ENCODE peak calls at places on chromosomes 4 and X, in eight cellular contexts. K is amygdala, M is iris pigment epithelial cell, L is heart right ventricle, B is immature natural killer cell, C is mammary epithelial cell, E is epithelial cell of esophagus, Z is fibroblast of the aortic adventitia. U is an unnamed sample.

GRCh38 chr4:101621120-101621519 is 169.4 kb upstream of the BANK1 start:
- DNase-seq in Z (peak), C (no peak), B (no peak), E (no peak), M (peak), L (no peak), K (no peak), U (peak)

GRCh38 chrX:35380808-35381700 is 417.1 kb upstream of the MAGEB16 start:
- DNase-seq in M (peak), E (peak), L (no peak), C (peak), K (no peak), B (no peak), Z (peak), U (peak)

GRCh38 chr4:155444695-155445094 is 67.9 kb upstream of the MAP9 start:
- DNase-seq in E (no peak), L (no peak), B (no peak), C (no peak), Z (no peak), M (no peak), K (no peak), U (no peak)

GRCh38 chr4:77052352-77052751 is 23.4 kb downstream of the CCNI start:
- DNase-seq in M (peak), C (peak), Z (peak), K (no peak), E (peak), B (peak), L (peak), U (peak)

GRCh38 chr4:150591284-150591874 is 9.4 kb downstream of the MAB21L2 start:
- DNase-seq in B (no peak), K (no peak), Z (no peak), M (peak), E (no peak), C (no peak), L (no peak), U (no peak)

GRCh38 chrX:64894454-64895038 is 81.7 kb downstream of the ZC4H2 start:
- DNase-seq in Z (no peak), K (no peak), M (peak), E (peak), L (no peak), C (peak), B (peak), U (peak)

GRCh38 chr4:108345862-108346530 is 177.3 kb upstream of the LEF1 start:
- DNase-seq in C (peak), Z (no peak), M (peak), E (peak), K (no peak), B (no peak), L (no peak), U (no peak)

GRCh38 chrX:15349046-15349445 is 13.7 kb upstream of the PIGA start:
- DNase-seq in K (no peak), Z (peak), C (peak), L (no peak), E (peak), M (peak), B (peak), U (peak)

GRCh38 chr4:12260453-12260852 is 831.8 kb upstream of the HS3ST1 start:
- DNase-seq in B (no peak), E (no peak), M (no peak), C (no peak), L (no peak), K (no peak), Z (no peak), U (no peak)

GRCh38 chrX:102546818-102547493 is 30.4 kb upstream of the TMSB15A start:
- DNase-seq in L (no peak), C (no peak), E (no peak), Z (no peak), K (no peak), M (peak), B (no peak), U (no peak)

GRCh38 chr4:18227880-18228279 is 206.3 kb upstream of the LCORL start:
- DNase-seq in M (no peak), Z (no peak), L (no peak), C (no peak), K (no peak), E (no peak), B (no peak), U (no peak)

GRCh38 chr4:23890369-23891063 is 669 bp upstream of the PPARGC1A start:
- DNase-seq in B (no peak), C (no peak), K (no peak), E (no peak), L (no peak), Z (no peak), M (no peak), U (peak)